ENCODE peak calls at places on chromosomes 6 and 20, in five cellular contexts. U is fibroblast of lung, L is cardiac fibroblast, C is psoas muscle, S is epithelial cell of esophagus. D is an unnamed sample.

GRCh38 chr6:6409397-6410030 is 89.1 kb upstream of the F13A1 start:
- DNase-seq in U (no peak), L (no peak), C (no peak), S (no peak), D (no peak)

GRCh38 chr20:18506744-18507143 is 996 bp upstream of the SEC23B start:
- DNase-seq in U (no peak), L (no peak), C (no peak), S (peak), D (no peak)

GRCh38 chr6:156848533-156848932 is 71.4 kb downstream of the ARID1B start:
- DNase-seq in U (peak), L (peak), C (peak), S (no peak), D (no peak)

GRCh38 chr6:112839525-112839961 is 492.4 kb downstream of the RFPL4B start:
- DNase-seq in U (peak), L (peak), C (no peak), S (peak), D (no peak)

GRCh38 chr6:95185874-95186273 is 391.5 kb upstream of the MANEA start:
- DNase-seq in U (no peak), L (no peak), C (no peak), S (no peak), D (no peak)

GRCh38 chr6:106787327-106788196 is 158.2 kb downstream of the QRSL1 start:
- DNase-seq in U (no peak), L (no peak), C (no peak), S (no peak), D (no peak)

GRCh38 chr20:16049478-16050093 is 523.7 kb downstream of the KIF16B start:
- DNase-seq in U (no peak), L (no peak), C (no peak), S (no peak), D (no peak)

GRCh38 chr20:3250091-3250504 is 11.1 kb upstream of the SLC4A11 start:
- DNase-seq in U (no peak), L (peak), C (no peak), S (peak), D (no peak)

GRCh38 chr20:36454664-36455427 is 86.5 kb upstream of the MYL9 start:
- DNase-seq in U (peak), L (no peak), C (peak), S (no peak), D (no peak)

GRCh38 chr6:32945106-32945761 is 4.4 kb upstream of the HLA-DMB start:
- DNase-seq in U (peak), L (no peak), C (no peak), S (no peak), D (no peak)

GRCh38 chr6:13924949-13925881 is at the start of gene RNF182:
- DNase-seq in U (no peak), L (no peak), C (no peak), S (peak), D (no peak)

GRCh38 chr20:32823737-32824588 is 4.2 kb downstream of the MAPRE1 start:
- DNase-seq in U (peak), L (peak), C (no peak), S (no peak), D (no peak)

GRCh38 chr6:13292774-13293173 is 35.6 kb downstream of the TBC1D7 start:
- DNase-seq in U (no peak), L (no peak), C (no peak), S (no peak), D (no peak)

GRCh38 chr20:50339196-50339901 is 148.7 kb downstream of the CEBPB start:
- DNase-seq in U (peak), L (no peak), C (no peak), S (peak), D (peak)

GRCh38 chr6:107819217-107819616 is 4.9 kb downstream of the SCML4 start:
- DNase-seq in U (no peak), L (no peak), C (no peak), S (peak), D (no peak)

GRCh38 chr20:23446505-23446904 is 6.2 kb downstream of the CST11 start:
- DNase-seq in U (peak), L (peak), C (peak), S (peak), D (no peak)

GRCh38 chr6:43949451-43950110 is 177.7 kb downstream of the MRPL14 start:
- DNase-seq in U (peak), L (no peak), C (no peak), S (no peak), D (peak)

GRCh38 chr6:60671369-60671768 is 1614.7 kb downstream of the KHDRBS2 start:
- DNase-seq in U (no peak), L (no peak), C (no peak), S (no peak), D (no peak)

GRCh38 chr6:60668428-60668827 is 1617.6 kb downstream of the KHDRBS2 start:
- DNase-seq in U (no peak), L (no peak), C (no peak), S (peak), D (no peak)

GRCh38 chr6:60670036-60670435 is 1616.0 kb downstream of the KHDRBS2 start:
- DNase-seq in U (no peak), L (no peak), C (no peak), S (no peak), D (no peak)
- H3K4me3 ChIP-seq in U (no peak), L (no peak), C (no peak), S (no peak), D (no peak)

DNA sequence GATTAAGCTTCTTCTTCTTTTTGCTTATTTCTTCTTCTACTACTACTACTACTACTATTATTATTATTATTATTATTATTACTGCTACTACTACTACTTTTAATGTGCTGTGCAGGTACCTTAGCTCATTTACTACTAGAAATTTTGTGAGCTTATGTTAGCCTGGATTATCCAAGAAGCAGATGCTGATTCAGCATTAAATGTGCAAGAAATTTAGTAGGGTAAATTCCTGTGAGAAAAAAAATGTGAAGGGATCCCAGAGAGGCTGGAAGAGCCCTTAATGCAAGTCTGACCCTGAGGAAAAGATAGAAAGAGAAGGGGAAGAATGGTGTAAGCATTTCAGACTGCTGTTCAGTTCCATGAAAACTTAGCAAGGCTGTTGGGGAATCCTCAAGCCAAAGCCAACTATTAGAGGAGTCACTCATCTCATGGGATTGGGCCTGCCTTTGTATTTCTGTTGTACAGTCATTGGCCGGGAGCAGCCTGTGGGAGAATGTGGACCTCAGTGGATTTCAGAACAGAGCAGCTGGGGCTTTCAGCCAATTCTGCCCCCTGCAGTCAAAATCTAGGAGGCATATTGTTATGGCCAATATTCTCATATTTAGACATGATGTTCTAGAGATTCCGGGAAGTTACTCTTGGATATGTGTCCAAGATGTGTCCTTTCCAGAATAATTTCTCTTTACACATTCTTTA is 37.2 kb upstream of the TSPYL1 start:
- DNase-seq in U (no peak), L (peak), C (peak), S (no peak), D (no peak)
- TF ChIP-seq CTCF in U (no peak), L (peak), C (no peak), S (no peak), D (no peak)

GRCh38 chr6:16700202-16700997 is 60.9 kb downstream of the ATXN1 start:
- DNase-seq in U (peak), L (no peak), C (no peak), S (no peak), D (no peak)
- H3K4me3 ChIP-seq in U (no peak), L (no peak), C (peak), S (no peak), D (peak)

GRCh38 chr6:118263929-118264486 is 284.1 kb upstream of the PLN start:
- DNase-seq in U (peak), L (peak), C (no peak), S (peak), D (peak)
- TF ChIP-seq CTCF in U (peak), L (no peak), C (peak), S (peak), D (peak)

GRCh38 chr20:62552613-62553012 is 76.8 kb upstream of the GATA5 start:
- DNase-seq in U (no peak), L (no peak), C (no peak), S (no peak), D (no peak)

GRCh38 chr20:62549499-62550086 is 73.8 kb upstream of the GATA5 start:
- DNase-seq in U (no peak), L (no peak), C (peak), S (no peak), D (no peak)

GRCh38 chr20:62550087-62550565 is 74.3 kb upstream of the GATA5 start:
- DNase-seq in U (no peak), L (no peak), C (peak), S (no peak), D (no peak)

GRCh38 chr20:62553136-62553837 is 77.5 kb upstream of the GATA5 start:
- DNase-seq in U (no peak), L (no peak), C (no peak), S (no peak), D (no peak)

GRCh38 chr20:62551408-62552323 is 75.9 kb upstream of the GATA5 start:
- DNase-seq in U (no peak), L (no peak), C (no peak), S (no peak), D (no peak)
- H3K4me3 ChIP-seq in U (no peak), L (no peak), C (peak), S (no peak), D (no peak)

GRCh38 chr6:35343092-35343834 is 905 bp downstream of the PPARD start:
- DNase-seq in U (peak), L (peak), C (peak), S (no peak), D (no peak)
- TF ChIP-seq CTCF in U (no peak), L (no peak), C (no peak), S (no peak), D (no peak)

GRCh38 chr20:57868310-57868709 is 158.5 kb upstream of the PMEPA1 start:
- DNase-seq in U (no peak), L (no peak), C (no peak), S (no peak), D (no peak)

GRCh38 chr20:57871237-57871632 is 161.4 kb upstream of the PMEPA1 start:
- DNase-seq in U (no peak), L (no peak), C (no peak), S (no peak), D (no peak)

GRCh38 chr20:57870597-57871236 is 160.9 kb upstream of the PMEPA1 start:
- DNase-seq in U (no peak), L (no peak), C (no peak), S (no peak), D (no peak)

GRCh38 chr20:57869291-57869950 is 159.6 kb upstream of the PMEPA1 start:
- DNase-seq in U (no peak), L (no peak), C (no peak), S (no peak), D (no peak)

DNA sequence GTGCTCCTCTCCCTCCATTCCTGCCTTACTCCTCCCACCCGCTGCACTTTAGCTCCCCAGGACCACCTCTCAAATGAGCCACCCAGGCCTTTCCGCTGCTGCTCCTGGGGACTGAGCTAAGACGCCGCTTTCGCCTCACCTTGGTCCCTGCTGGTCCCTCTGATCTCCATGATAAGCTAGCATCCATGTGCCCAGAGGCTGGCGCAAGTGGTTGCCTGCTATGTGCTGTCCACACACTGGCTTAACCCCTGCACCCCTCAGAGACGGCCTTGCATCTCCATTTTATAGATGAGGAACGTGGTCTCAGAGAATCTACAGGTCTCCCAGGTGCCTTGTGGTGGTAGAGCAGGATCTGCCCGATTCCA is 160.1 kb upstream of the PMEPA1 start:
- DNase-seq in U (no peak), L (no peak), C (no peak), S (no peak), D (no peak)
- H3K4me3 ChIP-seq in U (no peak), L (no peak), C (no peak), S (no peak), D (no peak)

DNA sequence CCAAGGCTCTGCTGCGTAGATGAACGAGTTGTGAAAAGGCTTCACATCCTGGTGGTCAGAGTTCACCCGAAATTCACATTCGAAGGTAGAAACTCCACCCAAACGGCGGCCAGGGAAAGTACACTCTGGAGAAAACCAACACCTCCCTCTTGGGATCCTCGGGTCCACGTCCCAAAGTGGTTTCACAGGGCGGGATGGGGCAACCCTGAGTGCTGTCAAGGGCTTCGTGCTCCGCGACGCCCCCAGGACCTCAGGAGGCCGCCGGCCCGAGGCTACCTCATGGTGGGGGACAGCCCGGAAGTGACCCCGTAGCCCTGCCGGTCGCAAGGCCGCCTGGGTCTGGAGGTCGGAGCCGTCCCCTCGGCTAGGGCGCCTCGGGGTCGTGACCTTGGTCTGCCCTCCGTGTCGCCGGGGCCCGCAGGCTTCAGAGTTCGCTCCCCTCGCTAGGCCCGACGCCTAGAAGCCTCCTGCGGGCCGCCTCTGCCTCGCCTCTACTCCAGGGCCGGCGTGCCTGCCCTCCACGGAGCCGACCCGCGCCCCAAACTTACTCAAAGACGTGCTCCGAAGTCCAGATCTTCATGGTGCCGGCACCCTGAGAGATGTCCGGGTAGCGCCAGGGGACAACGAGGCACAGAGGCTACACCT is at the start of gene PRELID3B:
- DNase-seq in U (peak), L (peak), C (no peak), S (peak), D (no peak)
- TF ChIP-seq CTCF in U (no peak), L (no peak), C (no peak), S (no peak), D (no peak)

DNA sequence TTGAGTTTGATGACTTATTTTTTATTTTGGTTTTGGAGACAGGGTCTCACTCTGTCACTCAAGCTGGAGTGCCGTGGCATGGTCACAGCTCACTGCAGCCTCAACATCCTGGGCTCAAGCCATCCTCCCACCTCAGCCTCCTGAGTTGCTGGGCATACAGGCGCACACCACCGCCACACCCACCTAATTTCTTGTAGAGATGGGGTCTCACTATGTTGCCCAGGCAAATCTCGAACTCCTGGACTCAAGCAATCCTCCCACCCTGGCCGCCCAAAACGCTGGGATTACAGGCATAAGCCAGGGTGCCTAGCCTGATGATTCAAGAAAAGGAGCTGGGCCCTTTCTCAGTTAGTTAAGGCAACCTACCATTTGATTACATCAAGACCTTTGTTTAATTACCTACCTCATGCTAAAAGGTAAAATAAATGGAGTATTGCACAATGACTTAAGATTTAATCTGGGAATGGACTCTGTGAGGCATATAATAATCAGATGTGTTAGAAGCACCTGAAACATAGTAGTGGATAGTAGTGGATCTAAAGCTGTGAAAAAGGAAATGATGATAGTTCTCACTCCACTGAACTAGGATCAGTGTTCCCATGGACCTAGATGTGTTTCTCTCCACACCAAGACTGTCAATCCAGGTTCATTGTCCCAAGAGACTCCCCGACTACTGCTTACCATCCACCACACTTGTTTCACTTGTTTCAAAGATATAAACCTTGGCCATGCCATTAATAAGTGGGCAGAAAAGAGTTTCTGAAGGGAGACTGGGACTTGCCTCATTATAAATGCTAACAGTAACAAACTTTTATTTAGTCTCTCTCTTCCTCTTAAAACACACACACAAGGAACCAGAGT is 2.1 kb downstream of the TNFRSF21 start:
- DNase-seq in U (no peak), L (peak), C (no peak), S (no peak), D (no peak)
- H3K4me3 ChIP-seq in U (no peak), L (peak), C (peak), S (peak), D (peak)